ENCODE peak calls at places on chromosomes 6 and 20, in five cellular contexts. One of them, this sample, is unnamed.

GRCh38 chr20:60009318-60009717 is 51.1 kb downstream of the CDH26 start:
- DNase-seq in hypothalamus: no peak
- DNase-seq in T1000: no peak
- DNase-seq in activated CD8-positive, alpha-beta memory T cell treated with anti-CD3 and anti-CD28 coated beads for 24 hours: no peak
- DNase-seq in activated naive CD8-positive, alpha-beta T cell treated with anti-CD3 and anti-CD28 coated beads, Interleukin-2, amount 50 U/mL, for 24 hours: no peak
- DNase-seq in this sample: no peak

GRCh38 chr6:131101911-131102680 is 33.2 kb upstream of the AKAP7 start:
- DNase-seq in T1000: no peak
- DNase-seq in activated naive CD8-positive, alpha-beta T cell treated with anti-CD3 and anti-CD28 coated beads, Interleukin-2, amount 50 U/mL, for 24 hours: no peak
- DNase-seq in activated CD8-positive, alpha-beta memory T cell treated with anti-CD3 and anti-CD28 coated beads for 24 hours: no peak
- DNase-seq in hypothalamus: no peak
- DNase-seq in this sample: no peak

GRCh38 chr20:44388466-44389023 is 33.0 kb downstream of the HNF4A start:
- DNase-seq in hypothalamus: peak; percentile 3
- DNase-seq in T1000: peak; percentile 75
- DNase-seq in activated CD8-positive, alpha-beta memory T cell treated with anti-CD3 and anti-CD28 coated beads for 24 hours: peak; percentile 86
- DNase-seq in activated naive CD8-positive, alpha-beta T cell treated with anti-CD3 and anti-CD28 coated beads, Interleukin-2, amount 50 U/mL, for 24 hours: peak; percentile 82
- DNase-seq in this sample: peak; percentile 36

GRCh38 chr6:124877468-124877867 is 84.8 kb upstream of the RNF217 start:
- DNase-seq in hypothalamus: no peak
- DNase-seq in activated naive CD8-positive, alpha-beta T cell treated with anti-CD3 and anti-CD28 coated beads, Interleukin-2, amount 50 U/mL, for 24 hours: no peak
- DNase-seq in activated CD8-positive, alpha-beta memory T cell treated with anti-CD3 and anti-CD28 coated beads for 24 hours: no peak
- DNase-seq in T1000: no peak
- DNase-seq in this sample: no peak

GRCh38 chr20:11329271-11329670 is 588.4 kb upstream of the BTBD3 start:
- DNase-seq in hypothalamus: no peak
- DNase-seq in activated naive CD8-positive, alpha-beta T cell treated with anti-CD3 and anti-CD28 coated beads, Interleukin-2, amount 50 U/mL, for 24 hours: no peak
- DNase-seq in activated CD8-positive, alpha-beta memory T cell treated with anti-CD3 and anti-CD28 coated beads for 24 hours: no peak
- DNase-seq in T1000: no peak
- DNase-seq in this sample: no peak

GRCh38 chr6:39088331-39088730 is 26.7 kb downstream of the SAYSD1 start:
- DNase-seq in hypothalamus: no peak
- DNase-seq in activated naive CD8-positive, alpha-beta T cell treated with anti-CD3 and anti-CD28 coated beads, Interleukin-2, amount 50 U/mL, for 24 hours: no peak
- DNase-seq in activated CD8-positive, alpha-beta memory T cell treated with anti-CD3 and anti-CD28 coated beads for 24 hours: peak; percentile 54
- DNase-seq in T1000: no peak
- DNase-seq in this sample: no peak

GRCh38 chr6:112886415-112886814 is 539.3 kb downstream of the RFPL4B start:
- DNase-seq in activated naive CD8-positive, alpha-beta T cell treated with anti-CD3 and anti-CD28 coated beads, Interleukin-2, amount 50 U/mL, for 24 hours: no peak
- DNase-seq in activated CD8-positive, alpha-beta memory T cell treated with anti-CD3 and anti-CD28 coated beads for 24 hours: no peak
- DNase-seq in hypothalamus: no peak
- DNase-seq in T1000: no peak
- DNase-seq in this sample: no peak

GRCh38 chr6:80205404-80205803 is 98.9 kb downstream of the BCKDHB start:
- DNase-seq in hypothalamus: no peak
- DNase-seq in T1000: no peak
- DNase-seq in activated CD8-positive, alpha-beta memory T cell treated with anti-CD3 and anti-CD28 coated beads for 24 hours: no peak
- DNase-seq in activated naive CD8-positive, alpha-beta T cell treated with anti-CD3 and anti-CD28 coated beads, Interleukin-2, amount 50 U/mL, for 24 hours: no peak
- DNase-seq in this sample: no peak

GRCh38 chr20:53914091-53914860 is 156.1 kb downstream of the BCAS1 start:
- DNase-seq in T1000: no peak
- DNase-seq in activated CD8-positive, alpha-beta memory T cell treated with anti-CD3 and anti-CD28 coated beads for 24 hours: peak; percentile 56
- DNase-seq in activated naive CD8-positive, alpha-beta T cell treated with anti-CD3 and anti-CD28 coated beads, Interleukin-2, amount 50 U/mL, for 24 hours: no peak
- DNase-seq in hypothalamus: no peak
- DNase-seq in this sample: no peak

GRCh38 chr20:37251836-37252477 is 9.7 kb downstream of the GHRH start:
- DNase-seq in activated naive CD8-positive, alpha-beta T cell treated with anti-CD3 and anti-CD28 coated beads, Interleukin-2, amount 50 U/mL, for 24 hours: no peak
- DNase-seq in hypothalamus: no peak
- DNase-seq in activated CD8-positive, alpha-beta memory T cell treated with anti-CD3 and anti-CD28 coated beads for 24 hours: no peak
- DNase-seq in T1000: no peak
- DNase-seq in this sample: no peak

GRCh38 chr6:3748726-3749389 is 2.7 kb downstream of the PXDC1 start:
- DNase-seq in hypothalamus: no peak
- DNase-seq in activated CD8-positive, alpha-beta memory T cell treated with anti-CD3 and anti-CD28 coated beads for 24 hours: no peak
- DNase-seq in T1000: no peak
- DNase-seq in activated naive CD8-positive, alpha-beta T cell treated with anti-CD3 and anti-CD28 coated beads, Interleukin-2, amount 50 U/mL, for 24 hours: no peak
- DNase-seq in this sample: no peak

GRCh38 chr20:15930324-15931305 is 642.6 kb downstream of the KIF16B start:
- DNase-seq in activated naive CD8-positive, alpha-beta T cell treated with anti-CD3 and anti-CD28 coated beads, Interleukin-2, amount 50 U/mL, for 24 hours: no peak
- DNase-seq in hypothalamus: peak; percentile 5
- DNase-seq in T1000: no peak
- DNase-seq in activated CD8-positive, alpha-beta memory T cell treated with anti-CD3 and anti-CD28 coated beads for 24 hours: no peak
- DNase-seq in this sample: peak; percentile 37

GRCh38 chr20:63094767-63095499 is 88.2 kb upstream of the BHLHE23 start:
- DNase-seq in activated CD8-positive, alpha-beta memory T cell treated with anti-CD3 and anti-CD28 coated beads for 24 hours: peak; percentile 26
- DNase-seq in activated naive CD8-positive, alpha-beta T cell treated with anti-CD3 and anti-CD28 coated beads, Interleukin-2, amount 50 U/mL, for 24 hours: no peak
- DNase-seq in T1000: no peak
- DNase-seq in hypothalamus: no peak
- DNase-seq in this sample: no peak

GRCh38 chr6:87200469-87201174 is 45.3 kb downstream of the ZNF292 start:
- DNase-seq in hypothalamus: no peak
- DNase-seq in activated CD8-positive, alpha-beta memory T cell treated with anti-CD3 and anti-CD28 coated beads for 24 hours: no peak
- DNase-seq in T1000: no peak
- DNase-seq in activated naive CD8-positive, alpha-beta T cell treated with anti-CD3 and anti-CD28 coated beads, Interleukin-2, amount 50 U/mL, for 24 hours: no peak
- DNase-seq in this sample: no peak

GRCh38 chr20:52493177-52493711 is 301.7 kb upstream of the ZFP64 start:
- DNase-seq in T1000: no peak
- DNase-seq in hypothalamus: no peak
- DNase-seq in activated naive CD8-positive, alpha-beta T cell treated with anti-CD3 and anti-CD28 coated beads, Interleukin-2, amount 50 U/mL, for 24 hours: no peak
- DNase-seq in activated CD8-positive, alpha-beta memory T cell treated with anti-CD3 and anti-CD28 coated beads for 24 hours: no peak
- DNase-seq in this sample: no peak

GRCh38 chr20:37677969-37678610 is 15.7 kb upstream of the CTNNBL1 start:
- DNase-seq in T1000: no peak
- DNase-seq in hypothalamus: no peak
- DNase-seq in activated CD8-positive, alpha-beta memory T cell treated with anti-CD3 and anti-CD28 coated beads for 24 hours: no peak
- DNase-seq in activated naive CD8-positive, alpha-beta T cell treated with anti-CD3 and anti-CD28 coated beads, Interleukin-2, amount 50 U/mL, for 24 hours: no peak
- DNase-seq in this sample: no peak

This sample was measured in NCI-H446.